ENCODE peak calls at places on chromosome 4, in five cellular contexts. N is posterior cingulate gyrus; V is K562; I is germinal center; D is activated CD4-positive, alpha-beta T cell treated with anti-CD3 and anti-CD28 coated beads, Interleukin-2, amount 50 U/mL, for 1 hour. A is an unnamed sample.

GRCh38 chr4:163535657-163536056 is 41.2 kb downstream of the TMA16 start:
- DNase-seq in D (no peak), N (no peak), I (no peak), V (no peak), A (no peak)

GRCh38 chr4:2800691-2801596 is 8.1 kb downstream of the SH3BP2 start:
- DNase-seq in N (peak), D (no peak), I (peak), V (peak), A (peak)

GRCh38 chr4:82217986-82218715 is 155.6 kb downstream of the HNRNPD start:
- DNase-seq in N (no peak), V (no peak), I (peak), D (no peak), A (no peak)

GRCh38 chr4:137678796-137679195 is 146.5 kb upstream of the PCDH18 start:
- DNase-seq in D (no peak), I (no peak), N (no peak), V (no peak), A (no peak)

GRCh38 chr4:158316264-158316663 is 106.0 kb downstream of the TMEM144 start:
- DNase-seq in I (no peak), V (no peak), D (no peak), N (no peak), A (no peak)

GRCh38 chr4:168868044-168868855 is 141.8 kb downstream of the CBR4 start:
- DNase-seq in D (no peak), N (no peak), I (no peak), V (no peak), A (peak)

GRCh38 chr4:40547446-40548132 is 82.1 kb downstream of the RBM47 start:
- DNase-seq in N (no peak), I (no peak), D (no peak), V (no peak), A (no peak)

GRCh38 chr4:145619639-145619996 is 433 bp downstream of the MMAA start:
- DNase-seq in D (peak), V (no peak), N (peak), I (no peak), A (peak)

GRCh38 chr4:41129128-41129754 is 85.1 kb downstream of the APBB2 start:
- DNase-seq in V (no peak), N (no peak), D (no peak), I (no peak), A (no peak)

GRCh38 chr4:176259330-176260090 is 9.5 kb downstream of the ASB5 start:
- DNase-seq in V (no peak), I (no peak), D (no peak), N (no peak), A (peak)

GRCh38 chr4:73911746-73912145 is 42.6 kb downstream of the CXCL1 start:
- DNase-seq in N (no peak), D (no peak), V (no peak), I (no peak), A (no peak)

GRCh38 chr4:53592686-53593641 is 1.7 kb upstream of the LNX1 start:
- DNase-seq in I (no peak), V (peak), N (no peak), D (no peak), A (no peak)

GRCh38 chr4:95049838-95050237 is 292.1 kb downstream of the BMPR1B start:
- DNase-seq in I (no peak), N (no peak), V (no peak), D (no peak), A (no peak)

GRCh38 chr4:40462326-40462725 is 127.2 kb downstream of the CHRNA9 start:
- DNase-seq in D (no peak), N (no peak), V (no peak), I (peak), A (no peak)

GRCh38 chr4:26088433-26088928 is 174.5 kb downstream of the SMIM20 start:
- DNase-seq in V (no peak), I (no peak), N (no peak), D (no peak), A (peak)

GRCh38 chr4:185221491-185221890 is 12.1 kb downstream of the SNX25 start:
- DNase-seq in V (no peak), I (no peak), N (no peak), D (no peak), A (no peak)

GRCh38 chr4:42339935-42340406 is 57.3 kb upstream of the SHISA3 start:
- DNase-seq in V (no peak), D (no peak), I (no peak), N (no peak), A (no peak)

GRCh38 chr4:152156448-152156847 is 379.4 kb downstream of the FBXW7 start:
- DNase-seq in V (no peak), D (no peak), N (no peak), I (no peak), A (no peak)

GRCh38 chr4:87461281-87461700 is 38.9 kb downstream of the NUDT9 start:
- DNase-seq in D (no peak), N (no peak), I (peak), V (no peak), A (no peak)

GRCh38 chr4:178205826-178206225 is 763.6 kb upstream of the AGA start:
- DNase-seq in V (no peak), N (no peak), D (no peak), I (no peak), A (no peak)

GRCh38 chr4:123350191-123350544 is 46.4 kb upstream of the SPRY1 start:
- DNase-seq in N (no peak), D (no peak), V (peak), I (no peak), A (no peak)

GRCh38 chr4:1711055-1711905 is 839 bp downstream of the SLBP start:
- DNase-seq in N (peak), I (no peak), D (peak), V (peak), A (peak)

GRCh38 chr4:26462874-26463273 is 27.4 kb downstream of the CCKAR start:
- DNase-seq in N (no peak), I (no peak), V (no peak), D (no peak), A (no peak)

GRCh38 chr4:87047281-87047798 is 112.5 kb downstream of the AFF1 start:
- DNase-seq in N (no peak), D (no peak), I (no peak), V (no peak), A (no peak)

GRCh38 chr4:94559351-94559806 is 107.6 kb downstream of the PDLIM5 start:
- DNase-seq in I (no peak), D (no peak), V (no peak), N (no peak), A (peak)

GRCh38 chr4:88382621-88383020 is 4.0 kb downstream of the HERC6 start:
- DNase-seq in I (no peak), D (peak), V (no peak), N (no peak), A (no peak)

GRCh38 chr4:138199568-138200235 is 42.4 kb downstream of the SLC7A11 start:
- DNase-seq in V (no peak), N (no peak), I (no peak), D (no peak), A (no peak)

GRCh38 chr4:183129675-183130074 is 30.6 kb downstream of the WWC2 start:
- DNase-seq in V (no peak), D (no peak), I (no peak), N (no peak), A (no peak)

GRCh38 chr4:7477695-7478094 is 43.0 kb upstream of the PSAPL1 start:
- DNase-seq in N (no peak), D (no peak), I (no peak), V (no peak), A (no peak)

GRCh38 chr4:88865051-88865450 is 167.4 kb upstream of the NAP1L5 start:
- DNase-seq in I (no peak), N (no peak), V (no peak), D (no peak), A (no peak)

GRCh38 chr4:88846232-88846790 is 148.7 kb upstream of the NAP1L5 start:
- DNase-seq in N (no peak), I (no peak), V (no peak), D (no peak), A (no peak)

GRCh38 chr4:99159699-99160098 is 15.6 kb upstream of the ADH4 start:
- DNase-seq in N (no peak), V (no peak), D (no peak), I (no peak), A (no peak)

GRCh38 chr4:107740950-107741701 is 21.1 kb upstream of the PAPSS1 start:
- DNase-seq in V (no peak), N (peak), D (no peak), I (no peak), A (peak)

GRCh38 chr4:54063224-54063623 is 1.2 kb downstream of the CHIC2 start:
- DNase-seq in N (no peak), I (no peak), D (no peak), V (no peak), A (peak)

GRCh38 chr4:156654410-156654809 is 317.2 kb downstream of the PDGFC start:
- DNase-seq in D (no peak), N (no peak), V (no peak), I (no peak), A (no peak)

GRCh38 chr4:139961344-139961948 is 192.5 kb downstream of the MAML3 start:
- DNase-seq in V (no peak), I (no peak), N (no peak), D (no peak), A (no peak)

GRCh38 chr4:172356002-172356401 is 542.8 kb downstream of the GALNTL6 start:
- DNase-seq in N (no peak), V (no peak), I (no peak), D (no peak), A (no peak)

GRCh38 chr4:168769416-168769815 is 240.6 kb downstream of the CBR4 start:
- DNase-seq in I (no peak), V (no peak), D (no peak), N (no peak), A (peak)

A was measured in AG08395.